ENCODE peak calls at places on chromosomes 11 and 22, in eight cellular contexts. A is activated CD4-positive, alpha-beta T cell treated with anti-CD3 and anti-CD28 coated beads for 24 hours; K is SHP77; U is stimulated activated CD8-positive, alpha-beta memory T cell treated with anti-CD3 and anti-CD28 coated beads, Interleukin-7, amount 100 ng/mL, for 1 hour; I is kidney glomerular epithelial cell; H is M059J; D is GM23338; Z is EL. T is an unnamed sample.

GRCh38 chr11:109026891-109027489 is 362.1 kb downstream of the DDX10 start:
- DNase-seq in Z (peak), A (no peak), D (no peak), I (no peak), U (no peak), K (no peak), H (no peak), T (no peak)

GRCh38 chr11:90722552-90723190 is 499.8 kb upstream of the CHORDC1 start:
- DNase-seq in H (no peak), U (no peak), A (no peak), Z (no peak), D (no peak), I (no peak), K (peak), T (no peak)

GRCh38 chr11:129225190-129225589 is 33.1 kb upstream of the ARHGAP32 start:
- DNase-seq in Z (peak), H (peak), I (peak), K (no peak), A (no peak), U (no peak), D (no peak), T (no peak)

GRCh38 chr11:126733685-126734084 is 266.9 kb downstream of the KIRREL3 start:
- DNase-seq in A (no peak), I (no peak), U (no peak), D (no peak), K (no peak), Z (no peak), H (no peak), T (no peak)

GRCh38 chr11:71574418-71574817 is 8.3 kb downstream of the KRTAP5-11 start:
- DNase-seq in K (no peak), A (no peak), U (no peak), H (no peak), D (no peak), Z (no peak), I (no peak), T (peak)

GRCh38 chr22:50269573-50270301 is 443 bp downstream of the MAPK11 start:
- DNase-seq in H (peak), D (no peak), K (peak), Z (peak), U (no peak), A (no peak), I (peak), T (peak)

GRCh38 chr22:36236338-36237319 is 2.7 kb downstream of the APOL2 start:
- DNase-seq in Z (no peak), K (no peak), H (no peak), D (no peak), I (no peak), U (no peak), A (no peak), T (no peak)

GRCh38 chr11:1777737-1778136 is 14.0 kb upstream of the CTSD start:
- DNase-seq in K (no peak), H (no peak), I (no peak), U (no peak), D (no peak), A (no peak), Z (no peak), T (no peak)

GRCh38 chr11:115585361-115586024 is 81.3 kb upstream of the CADM1 start:
- DNase-seq in U (no peak), H (no peak), A (no peak), K (no peak), Z (no peak), D (no peak), I (no peak), T (no peak)

GRCh38 chr22:41963453-41964105 is 5.7 kb upstream of the SEPTIN3 start:
- DNase-seq in K (no peak), A (no peak), Z (no peak), H (no peak), D (no peak), U (no peak), I (no peak), T (no peak)

GRCh38 chr11:86941077-86941870 is 13.9 kb downstream of the FZD4 start:
- DNase-seq in K (no peak), Z (no peak), H (no peak), I (no peak), U (no peak), A (no peak), D (no peak), T (no peak)

GRCh38 chr11:127003260-127003981 is 2.9 kb upstream of the KIRREL3 start:
- DNase-seq in A (no peak), I (peak), U (no peak), Z (peak), H (peak), D (peak), K (no peak), T (peak)

GRCh38 chr22:31106001-31106571 is 1.3 kb downstream of the SELENOM start:
- DNase-seq in I (no peak), Z (peak), D (no peak), A (no peak), U (no peak), K (no peak), H (peak), T (no peak)

GRCh38 chr11:42175203-42175602 is 715.8 kb upstream of the LRRC4C start:
- DNase-seq in D (no peak), Z (peak), A (no peak), H (peak), U (no peak), K (no peak), I (no peak), T (no peak)

GRCh38 chr11:10409207-10409661 is 45.8 kb upstream of the AMPD3 start:
- DNase-seq in A (no peak), K (no peak), H (peak), Z (no peak), I (no peak), U (no peak), D (no peak), T (no peak)